ENCODE peak calls at places on chromosomes 6 and 20, in eight cellular contexts. N, L, S, T, H, B, P and K are unnamed samples.

GRCh38 chr20:16538779-16539178 is 34.5 kb downstream of the KIF16B start:
- DNase-seq in P (no peak), N (no peak), H (no peak), B (no peak), S (no peak), T (no peak), L (no peak), K (no peak)

GRCh38 chr6:43847741-43848630 is 78.0 kb downstream of the VEGFA start:
- DNase-seq in L (no peak), S (no peak), T (no peak), N (no peak), P (no peak), H (no peak), B (no peak), K (no peak)

GRCh38 chr20:6515261-6515660 is 252.2 kb upstream of the BMP2 start:
- DNase-seq in S (no peak), P (no peak), H (no peak), L (no peak), B (peak), N (no peak), T (no peak), K (no peak)

GRCh38 chr20:48770700-48771099 is 57.1 kb downstream of the PREX1 start:
- DNase-seq in N (no peak), P (no peak), L (no peak), S (no peak), B (no peak), H (no peak), T (no peak), K (no peak)

GRCh38 chr20:48339986-48340884 is 487.6 kb downstream of the PREX1 start:
- DNase-seq in B (no peak), S (no peak), L (no peak), H (no peak), T (no peak), P (no peak), N (no peak), K (peak)

GRCh38 chr6:142756215-142756630 is 188.8 kb downstream of the HIVEP2 start:
- DNase-seq in T (no peak), L (no peak), P (no peak), N (peak), B (peak), H (no peak), S (no peak), K (no peak)

GRCh38 chr6:139308284-139308916 is 16.6 kb upstream of the TXLNB start:
- DNase-seq in B (peak), S (no peak), L (no peak), T (no peak), H (no peak), P (no peak), N (no peak), K (no peak)

GRCh38 chr6:53437557-53438202 is 88.9 kb upstream of the ELOVL5 start:
- DNase-seq in P (no peak), T (no peak), B (peak), N (peak), S (no peak), H (peak), L (peak), K (peak)

GRCh38 chr6:108874470-108875160 is 26.4 kb downstream of the ARMC2 start:
- DNase-seq in N (peak), T (no peak), B (peak), L (no peak), H (peak), S (no peak), P (no peak), K (peak)

GRCh38 chr6:159466934-159467333 is 226.1 kb downstream of the SOD2 start:
- DNase-seq in N (no peak), P (no peak), B (no peak), S (no peak), T (no peak), L (no peak), H (no peak), K (no peak)

GRCh38 chr6:9373308-9373707 is 938.0 kb upstream of the SLC35B3 start:
- DNase-seq in B (no peak), S (no peak), P (no peak), L (no peak), N (no peak), T (no peak), H (no peak), K (no peak)

GRCh38 chr20:59144179-59144830 is 19.3 kb upstream of the ZNF831 start:
- DNase-seq in S (no peak), L (no peak), T (peak), H (no peak), N (no peak), B (no peak), P (no peak), K (peak)

GRCh38 chr6:38715016-38715809 is at the start of gene DNAH8:
- DNase-seq in S (no peak), N (no peak), H (no peak), P (no peak), L (no peak), T (no peak), B (no peak), K (peak)

GRCh38 chr6:111478064-111478476 is 4.9 kb downstream of the REV3L start:
- DNase-seq in L (no peak), H (no peak), P (no peak), B (peak), T (no peak), N (peak), S (no peak), K (no peak)

GRCh38 chr6:123829302-123829953 is 25.8 kb downstream of the NKAIN2 start:
- DNase-seq in P (no peak), N (peak), L (no peak), S (no peak), T (no peak), B (peak), H (no peak), K (no peak)

GRCh38 chr6:62039602-62040001 is 246.4 kb downstream of the KHDRBS2 start:
- DNase-seq in B (no peak), P (no peak), H (no peak), L (no peak), S (no peak), N (no peak), T (no peak), K (no peak)

GRCh38 chr6:27038498-27038897 is 209.0 kb upstream of the PRSS16 start:
- DNase-seq in H (no peak), P (no peak), L (no peak), T (no peak), S (no peak), N (no peak), B (no peak), K (no peak)

GRCh38 chr20:17227669-17228623 is 1.1 kb downstream of the PCSK2 start:
- DNase-seq in H (peak), B (no peak), P (no peak), N (no peak), T (no peak), L (no peak), S (no peak), K (no peak)

GRCh38 chr6:128882991-128883571 is at the start of gene LAMA2:
- DNase-seq in N (peak), L (no peak), P (peak), B (peak), H (peak), S (peak), T (peak), K (peak)

GRCh38 chr20:59832406-59833156 is 100.9 kb downstream of the SYCP2 start:
- DNase-seq in H (peak), N (no peak), S (no peak), B (no peak), T (no peak), L (no peak), P (no peak), K (no peak)

GRCh38 chr20:50844430-50845100 is 49.7 kb downstream of the BCAS4 start:
- DNase-seq in N (peak), H (no peak), T (no peak), B (peak), S (no peak), P (no peak), L (peak), K (peak)

GRCh38 chr6:43096451-43097097 is 20.5 kb downstream of the PTK7 start:
- DNase-seq in H (peak), P (no peak), B (peak), T (no peak), N (peak), S (no peak), L (no peak), K (no peak)

GRCh38 chr20:37299718-37300529 is 10.5 kb downstream of the MANBAL start:
- DNase-seq in T (no peak), P (no peak), H (no peak), B (no peak), N (peak), L (no peak), S (no peak), K (no peak)

GRCh38 chr6:51398064-51398740 is 579.5 kb downstream of the TFAP2B start:
- DNase-seq in H (no peak), T (no peak), N (no peak), S (no peak), B (no peak), P (no peak), L (no peak), K (no peak)

GRCh38 chr6:165717732-165718465 is 54.9 kb upstream of the PDE10A start:
- DNase-seq in L (no peak), N (peak), P (no peak), B (peak), H (no peak), S (no peak), T (no peak), K (no peak)

GRCh38 chr20:5835870-5836269 is 85.7 kb downstream of the SHLD1 start:
- DNase-seq in P (no peak), T (no peak), S (no peak), H (no peak), N (peak), L (no peak), B (peak), K (no peak)

GRCh38 chr6:169108753-169109152 is 144.9 kb downstream of the THBS2 start:
- DNase-seq in S (no peak), H (no peak), P (no peak), T (no peak), L (no peak), N (no peak), B (no peak), K (no peak)

GRCh38 chr6:117465691-117466090 is 16.8 kb upstream of the DCBLD1 start:
- DNase-seq in H (no peak), N (no peak), L (no peak), B (no peak), P (no peak), T (no peak), S (no peak), K (peak)

DNA sequence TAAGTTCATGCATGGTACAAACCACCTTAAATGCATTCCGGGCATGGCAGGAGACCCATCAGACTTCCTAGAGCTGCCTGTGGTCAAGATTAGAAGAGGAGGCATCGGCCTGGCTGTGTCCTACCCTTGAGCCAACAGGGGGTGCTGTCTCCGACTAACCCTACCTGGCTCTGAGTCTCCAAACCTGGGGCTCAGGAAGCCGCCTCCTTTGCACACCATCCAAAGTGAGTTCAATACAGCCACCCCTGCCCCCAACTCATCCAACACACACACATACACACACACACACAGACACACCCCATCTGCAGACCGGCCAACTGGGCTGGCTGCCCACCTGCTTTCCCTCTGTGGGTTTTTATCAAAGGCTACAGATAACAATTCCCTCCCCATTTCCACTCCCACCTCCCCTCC is 77.0 kb downstream of the JPH2 start:
- DNase-seq in S (no peak), N (no peak), B (no peak), P (no peak), L (no peak), H (no peak), T (peak), K (no peak)
- TF ChIP-seq CTCF in S (peak), N (peak), B (peak), P (peak), L (no peak), H (peak), T (no peak), K (no peak)

GRCh38 chr6:152272486-152272885 is 364.7 kb downstream of the SYNE1 start:
- DNase-seq in L (no peak), T (no peak), P (no peak), H (no peak), N (peak), B (no peak), S (no peak), K (no peak)
- TF ChIP-seq CTCF in L (no peak), T (no peak), P (no peak), H (no peak), N (no peak), B (no peak), S (no peak), K (no peak)

GRCh38 chr20:9740486-9740885 is 98.4 kb downstream of the PAK5 start:
- DNase-seq in N (no peak), T (no peak), H (no peak), S (no peak), L (no peak), B (no peak), P (no peak), K (no peak)

GRCh38 chr20:9736373-9736772 is 102.5 kb downstream of the PAK5 start:
- DNase-seq in P (no peak), S (no peak), H (no peak), L (no peak), T (no peak), B (no peak), N (no peak), K (no peak)

GRCh38 chr20:9741996-9742395 is 96.9 kb downstream of the PAK5 start:
- DNase-seq in B (no peak), S (no peak), N (no peak), H (no peak), L (no peak), T (no peak), P (no peak), K (no peak)

GRCh38 chr20:9743871-9744270 is 95.0 kb downstream of the PAK5 start:
- DNase-seq in H (no peak), T (no peak), S (no peak), N (no peak), P (no peak), L (no peak), B (no peak), K (no peak)

DNA sequence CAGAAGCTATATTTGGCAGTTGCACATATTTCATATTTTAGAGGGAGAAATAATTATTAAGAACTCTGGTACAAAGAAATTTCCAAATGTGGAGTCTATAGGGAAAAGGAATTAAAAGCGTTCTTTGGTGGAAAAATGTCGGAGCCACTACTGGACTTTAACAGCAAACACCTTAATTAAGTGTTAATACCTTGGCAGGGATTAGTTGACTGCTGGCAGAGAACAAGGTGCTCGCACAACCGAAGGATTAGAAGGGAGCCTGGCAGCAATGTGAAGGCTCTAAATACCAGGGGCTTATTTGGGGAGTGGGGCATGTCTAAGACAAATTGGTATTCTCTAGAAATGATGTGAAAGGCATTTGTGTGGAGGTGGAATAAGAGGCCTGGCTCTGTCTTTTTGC is 98.9 kb downstream of the PAK5 start:
- DNase-seq in L (no peak), P (no peak), N (no peak), B (no peak), H (no peak), T (no peak), S (no peak), K (no peak)
- TF ChIP-seq CTCF in L (no peak), P (no peak), N (no peak), B (no peak), H (no peak), T (no peak), S (no peak), K (no peak)

GRCh38 chr20:22180244-22180643 is 404.1 kb downstream of the FOXA2 start:
- DNase-seq in S (no peak), B (no peak), L (peak), T (no peak), H (no peak), P (no peak), N (no peak), K (peak)
- TF ChIP-seq CTCF in S (peak), B (no peak), L (peak), T (no peak), H (peak), P (peak), N (no peak), K (no peak)

GRCh38 chr20:52592567-52592966 is 379.6 kb upstream of the TSHZ2 start:
- DNase-seq in B (no peak), P (no peak), H (no peak), T (no peak), S (no peak), N (no peak), L (no peak), K (no peak)

GRCh38 chr20:52593634-52594033 is 378.5 kb upstream of the TSHZ2 start:
- DNase-seq in S (no peak), N (no peak), P (no peak), B (no peak), T (no peak), H (no peak), L (no peak), K (no peak)

GRCh38 chr20:52598306-52598705 is 373.9 kb upstream of the TSHZ2 start:
- DNase-seq in S (no peak), L (no peak), P (no peak), N (no peak), T (no peak), B (no peak), H (no peak), K (no peak)

GRCh38 chr20:52595492-52595891 is 376.7 kb upstream of the TSHZ2 start:
- DNase-seq in N (no peak), L (no peak), S (no peak), B (no peak), P (no peak), T (no peak), H (no peak), K (no peak)

DNA sequence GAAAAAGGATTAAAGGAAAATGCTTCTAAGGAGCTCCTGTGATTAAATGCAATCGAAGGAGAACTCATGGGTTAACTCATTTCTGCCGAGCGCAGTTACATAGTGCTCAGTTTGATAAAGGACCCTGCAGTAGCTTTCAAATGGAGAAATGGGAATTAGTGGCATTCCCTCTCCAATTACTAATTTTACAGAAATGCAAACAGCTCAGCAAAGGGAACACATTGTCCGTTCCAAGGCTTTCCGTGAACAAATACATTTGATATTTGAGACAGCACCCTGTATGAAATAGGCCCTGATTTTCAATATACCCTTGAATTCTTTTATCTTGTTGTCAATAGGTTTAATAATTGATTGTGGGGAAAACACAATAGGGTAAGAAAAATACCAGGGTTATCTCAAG is 375.9 kb upstream of the TSHZ2 start:
- DNase-seq in N (no peak), L (no peak), P (no peak), S (no peak), H (no peak), B (no peak), T (no peak), K (no peak)
- TF ChIP-seq CTCF in N (no peak), L (no peak), P (no peak), S (no peak), H (no peak), B (no peak), T (no peak), K (no peak)

GRCh38 chr6:45420909-45421699 is 43.4 kb upstream of the SUPT3H start:
- DNase-seq in N (peak), S (no peak), H (peak), B (peak), P (no peak), T (no peak), L (peak), K (no peak)

GRCh38 chr6:45422541-45423110 is 44.9 kb upstream of the SUPT3H start:
- DNase-seq in P (no peak), N (peak), L (no peak), T (no peak), H (peak), B (peak), S (no peak), K (peak)

GRCh38 chr6:45420083-45420908 is 42.6 kb upstream of the SUPT3H start:
- DNase-seq in H (peak), S (no peak), L (no peak), T (no peak), P (no peak), N (peak), B (peak), K (peak)

GRCh38 chr6:45423111-45423900 is 45.6 kb upstream of the SUPT3H start:
- DNase-seq in P (peak), N (peak), H (peak), T (peak), L (no peak), S (peak), B (no peak), K (peak)

DNA sequence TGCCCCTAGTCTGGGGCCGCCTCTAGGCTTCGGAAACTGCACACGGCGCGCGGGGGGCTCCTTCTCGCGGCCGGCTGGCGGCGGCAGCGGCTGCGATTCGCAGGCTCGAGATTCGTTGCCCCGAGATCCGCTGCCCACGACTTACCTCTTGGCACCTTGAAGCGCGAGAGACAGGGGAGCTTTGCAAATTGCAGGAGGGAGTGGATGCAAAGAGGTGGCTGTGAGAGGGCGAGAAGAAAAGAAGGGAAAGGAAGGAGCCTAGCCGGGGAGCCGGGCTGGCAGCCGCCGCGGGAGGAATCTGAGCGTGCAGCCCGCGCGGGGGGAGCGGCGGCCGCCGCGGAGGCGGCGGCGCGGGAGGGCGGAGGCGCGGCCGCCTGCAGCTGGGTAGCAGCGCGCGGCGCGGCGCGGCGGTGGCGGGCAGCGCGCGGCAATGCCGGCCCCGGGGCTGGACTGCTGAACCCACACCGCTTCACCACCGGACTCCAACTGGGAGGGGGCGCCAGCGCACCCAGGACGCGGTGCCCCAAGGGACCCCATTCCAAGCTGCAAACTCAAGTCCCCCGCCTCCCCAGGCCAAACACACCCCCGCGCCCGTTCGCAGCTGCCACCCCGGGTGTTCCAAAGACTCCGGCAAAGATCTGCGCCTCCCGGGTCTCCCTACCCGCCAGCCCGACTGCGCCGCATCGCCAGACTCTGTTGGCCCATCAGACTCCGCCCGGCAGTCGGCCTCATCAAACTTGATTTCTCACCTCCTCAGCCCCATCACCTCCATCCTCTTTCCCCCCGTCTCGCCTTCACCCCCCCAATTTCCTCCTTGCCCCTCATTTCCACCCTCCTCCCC is 44.2 kb upstream of the SUPT3H start:
- DNase-seq in N (peak), S (peak), H (peak), P (peak), B (peak), L (peak), T (peak), K (peak)
- TF ChIP-seq CTCF in N (peak), S (no peak), H (peak), P (no peak), B (peak), L (peak), T (no peak), K (no peak)